ENCODE peak calls at places on chromosomes 3 and 15, in four cellular contexts. X is DND-41, Q is A549, E is fibroblast of villous mesenchyme. K is an unnamed sample.

GRCh38 chr3:24311881-24312280 is 182.8 kb downstream of the THRB start:
- DNase-seq in X (no peak), Q (no peak), E (no peak), K (no peak)

GRCh38 chr3:171309906-171310359 is 150.3 kb downstream of the TNIK start:
- DNase-seq in X (no peak), Q (no peak), E (peak), K (no peak)

GRCh38 chr3:11660242-11660641 is 16.5 kb upstream of the VGLL4 start:
- DNase-seq in X (no peak), Q (no peak), E (no peak), K (no peak)

GRCh38 chr3:119643528-119643927 is 16.9 kb downstream of the POPDC2 start:
- DNase-seq in X (no peak), Q (peak), E (peak), K (no peak)

GRCh38 chr3:24315342-24315741 is 179.3 kb downstream of the THRB start:
- DNase-seq in X (no peak), Q (no peak), E (no peak), K (no peak)

GRCh38 chr3:73999501-73999900 is 374.8 kb upstream of the PDZRN3 start:
- DNase-seq in X (no peak), Q (no peak), E (no peak), K (no peak)

GRCh38 chr15:59258317-59258716 is 51.7 kb downstream of the LDHAL6B start:
- DNase-seq in X (no peak), Q (no peak), E (no peak), K (no peak)

GRCh38 chr15:28935316-28935715 is 49.5 kb downstream of the APBA2 start:
- DNase-seq in X (no peak), Q (peak), E (no peak), K (no peak)

GRCh38 chr3:37824090-37824953 is 37.4 kb upstream of the CTDSPL start:
- DNase-seq in X (no peak), Q (no peak), E (no peak), K (no peak)

GRCh38 chr3:138148503-138148902 is 16.3 kb upstream of the A4GNT start:
- DNase-seq in X (no peak), Q (no peak), E (no peak), K (peak)

GRCh38 chr3:66480666-66481065 is 20.2 kb downstream of the LRIG1 start:
- DNase-seq in X (peak), Q (no peak), E (peak), K (no peak)

GRCh38 chr3:58191361-58191991 is 19.3 kb downstream of the DNASE1L3 start:
- DNase-seq in X (no peak), Q (no peak), E (no peak), K (no peak)

DNA sequence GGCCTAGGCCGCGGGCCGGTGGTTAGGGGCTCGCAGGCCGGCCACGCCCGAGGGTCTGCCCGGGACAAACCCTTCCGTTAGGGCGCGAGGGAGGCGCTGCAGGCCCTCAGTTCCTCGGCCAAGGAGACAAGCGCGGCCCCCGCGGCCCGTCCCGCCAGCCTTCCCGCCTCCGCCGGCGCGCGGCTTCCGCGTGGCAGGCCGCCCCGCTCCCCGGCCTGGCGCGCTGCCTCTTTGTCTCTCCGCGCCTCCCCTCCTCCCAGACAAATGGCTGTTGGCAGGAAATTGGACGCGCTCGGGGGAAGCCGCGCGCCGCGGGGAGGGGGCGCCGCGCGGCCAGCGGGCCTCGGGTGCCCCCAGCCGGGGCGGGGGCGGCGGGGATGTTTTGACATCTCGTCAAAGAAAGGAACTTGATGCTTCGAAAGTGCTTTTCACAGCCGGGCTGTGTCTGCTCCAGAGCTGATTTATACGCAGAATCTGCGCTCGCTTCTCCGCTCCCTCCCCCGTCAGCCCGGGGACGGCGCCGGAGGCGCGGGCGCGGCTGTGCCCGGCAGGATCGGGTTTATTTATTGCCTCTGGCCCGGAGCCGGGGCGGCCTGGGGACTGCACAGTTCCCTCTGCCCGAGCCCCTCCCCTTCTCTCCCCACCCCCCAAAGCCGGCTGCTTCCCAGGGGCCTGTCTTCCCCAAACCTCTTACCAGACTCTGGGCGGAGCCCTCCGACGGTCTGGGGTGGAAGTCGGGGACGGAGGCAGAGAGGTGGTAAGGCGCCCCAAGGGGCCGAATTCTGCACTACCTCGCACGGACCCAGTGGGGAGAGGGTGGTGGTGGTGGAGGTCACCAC is 20.8 kb downstream of the SHF start:
- DNase-seq in X (peak), Q (peak), E (peak), K (peak)
- TF ChIP-seq CTCF in X (peak), Q (peak), E (peak), K (peak)

DNA sequence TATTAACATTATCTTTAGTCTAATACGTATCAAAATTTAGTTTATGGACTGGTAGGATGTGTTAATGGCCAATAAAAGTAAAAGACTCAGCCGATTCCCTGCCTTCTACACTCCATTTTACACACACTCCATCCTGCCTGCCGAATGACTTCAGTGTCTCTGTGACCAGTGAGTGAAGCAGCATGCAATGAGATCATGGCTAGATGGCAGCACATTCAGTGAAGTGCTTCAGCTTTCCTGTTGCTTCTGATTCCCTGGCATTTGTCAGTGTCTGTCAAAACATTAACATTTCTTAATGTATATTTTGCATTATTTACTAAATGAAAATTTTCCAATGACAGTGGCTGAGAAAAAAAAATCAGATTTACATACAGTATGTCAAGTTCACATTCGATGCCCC is 412.0 kb downstream of the FHIT start:
- DNase-seq in X (no peak), Q (no peak), E (no peak), K (no peak)
- TF ChIP-seq CTCF in X (peak), Q (no peak), E (no peak), K (no peak)

DNA sequence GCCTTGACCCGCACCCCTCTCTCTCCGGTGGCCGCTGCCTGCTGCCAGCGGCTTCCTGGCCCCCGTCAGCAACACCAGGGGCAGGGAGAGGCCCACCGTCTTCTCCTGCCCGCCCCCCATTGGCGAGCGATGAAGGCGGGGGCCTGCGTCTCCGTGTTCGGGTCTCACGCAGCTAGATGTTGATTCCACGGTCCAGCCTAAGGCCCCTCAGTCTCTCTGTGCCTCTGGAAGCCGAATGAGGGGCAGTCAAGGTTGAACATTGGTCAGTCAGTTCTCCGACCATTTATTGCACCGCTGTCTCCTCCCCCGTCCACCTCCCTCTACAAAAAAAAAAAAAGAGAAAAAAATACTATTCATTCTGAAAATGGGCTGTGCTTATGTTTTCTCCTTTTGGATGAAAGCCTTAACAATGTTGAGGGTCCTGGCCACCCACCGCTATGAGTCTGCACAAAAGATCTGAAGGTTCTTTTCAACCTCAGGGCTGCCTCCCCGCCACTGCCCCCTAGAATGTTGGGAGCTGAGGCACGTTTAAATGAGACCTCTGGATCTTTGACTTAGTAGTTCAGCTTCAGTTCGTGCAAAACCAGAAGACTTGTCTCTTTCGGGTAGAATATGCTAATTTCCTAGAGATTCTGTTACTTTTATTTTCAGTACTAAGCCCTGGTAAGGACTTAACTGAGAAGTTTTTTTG is 724 bp downstream of the IREB2 start:
- DNase-seq in X (peak), Q (peak), E (peak), K (no peak)
- TF ChIP-seq CTCF in X (peak), Q (no peak), E (peak), K (peak)

GRCh38 chr3:4981688-4982494 is 2.7 kb downstream of the BHLHE40 start:
- DNase-seq in X (no peak), Q (no peak), E (peak), K (no peak)
- TF ChIP-seq CTCF in X (peak), Q (no peak), E (peak), K (no peak)

GRCh38 chr15:98648654-98649537 is 557 bp downstream of the IGF1R start:
- DNase-seq in X (peak), Q (no peak), E (peak), K (no peak)

GRCh38 chr15:98647026-98647773 is 1.1 kb upstream of the IGF1R start:
- DNase-seq in X (peak), Q (peak), E (peak), K (no peak)

GRCh38 chr15:98646546-98647025 is 1.8 kb upstream of the IGF1R start:
- DNase-seq in X (no peak), Q (no peak), E (no peak), K (no peak)

GRCh38 chr15:98649621-98649995 is 1.3 kb downstream of the IGF1R start:
- DNase-seq in X (peak), Q (peak), E (no peak), K (no peak)

DNA sequence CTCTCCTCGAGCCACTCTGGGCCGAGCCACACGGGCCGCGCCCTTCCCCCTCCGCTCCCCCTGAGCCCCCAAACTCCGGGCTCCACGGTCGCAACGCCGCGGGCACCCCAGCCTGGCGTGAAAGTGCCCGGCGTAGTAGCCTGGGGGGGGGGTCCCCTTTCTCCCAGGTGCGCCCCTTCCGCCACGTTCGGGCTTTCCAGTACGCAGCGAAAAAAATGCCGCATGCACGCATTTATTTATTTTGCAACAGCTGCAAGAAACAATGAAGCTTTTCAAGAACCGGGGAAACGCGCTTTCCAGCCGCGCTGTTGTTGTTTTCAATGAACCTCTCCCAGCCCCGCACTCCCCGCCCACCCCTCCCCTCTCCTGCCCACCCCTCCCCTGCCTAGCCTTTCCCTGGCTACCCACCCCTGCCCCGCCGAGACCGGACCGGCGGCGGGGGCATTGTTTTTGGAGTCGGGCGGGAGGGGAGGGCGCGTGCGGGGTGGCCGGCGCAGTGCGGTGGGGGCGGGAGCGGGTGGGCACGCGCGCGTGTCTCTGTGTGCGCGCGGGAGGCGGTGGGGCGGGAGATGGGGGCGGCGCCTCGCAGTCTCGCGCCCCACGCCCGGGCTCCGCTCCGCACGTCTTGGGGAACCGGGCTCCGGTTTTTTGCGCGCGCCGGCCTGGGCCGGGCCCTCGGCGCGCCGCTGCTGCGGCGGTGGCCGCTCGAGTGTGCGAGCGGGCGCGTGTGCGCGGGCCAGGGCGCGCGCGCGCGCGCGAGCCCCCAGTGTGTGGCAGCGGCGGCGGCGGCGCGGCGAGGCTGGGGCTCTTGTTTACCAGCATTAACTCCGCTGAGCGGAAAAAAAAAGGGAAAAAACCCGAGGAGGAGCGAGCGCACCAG is at the start of gene IGF1R:
- DNase-seq in X (peak), Q (peak), E (peak), K (peak)
- TF ChIP-seq CTCF in X (no peak), Q (peak), E (no peak), K (peak)